ENCODE peak calls at places on chromosomes 4 and X, in six cellular contexts. E is transverse colon, K is endothelial cell of umbilical vein, H is uterus, V is Peyer's patch, P is heart left ventricle. L is an unnamed sample.

GRCh38 chr4:138182838-138183426 is 59.2 kb downstream of the SLC7A11 start:
- DNase-seq in E (no peak), V (no peak), P (no peak), H (no peak), K (peak; percentile 85), L (no peak)

GRCh38 chrX:17674611-17675010 is 62.7 kb upstream of the SCML1 start:
- DNase-seq in E (no peak), H (no peak), V (no peak), K (peak; percentile 31), P (no peak), L (no peak)

GRCh38 chrX:41265615-41266014 is 68.3 kb upstream of the DDX3X start:
- DNase-seq in E (peak; percentile 41), V (no peak), H (peak; percentile 55), P (no peak), K (no peak), L (no peak)

GRCh38 chr4:101349346-101350064 is 2.2 kb upstream of the PPP3CA start:
- DNase-seq in K (peak; percentile 56), P (peak; percentile 55), E (peak; percentile 51), H (peak; percentile 40), V (no peak), L (peak; percentile 60)

GRCh38 chrX:20372533-20372932 is 105.8 kb upstream of the RPS6KA3 start:
- DNase-seq in K (no peak), P (no peak), H (no peak), V (no peak), E (no peak), L (no peak)

GRCh38 chr4:104677122-104677521 is 182.4 kb upstream of the CXXC4 start:
- DNase-seq in H (no peak), K (no peak), V (no peak), E (peak; percentile 8), P (no peak), L (no peak)

GRCh38 chrX:72392816-72393800 is 87.4 kb upstream of the CITED1 start:
- DNase-seq in K (no peak), E (no peak), V (no peak), P (no peak), H (no peak), L (no peak)

GRCh38 chr4:24517676-24518075 is 66.7 kb downstream of the DHX15 start:
- DNase-seq in E (no peak), K (no peak), V (no peak), P (no peak), H (no peak), L (no peak)

GRCh38 chrX:129959493-129959832 is 23.0 kb upstream of the BCORL1 start:
- DNase-seq in E (peak; percentile 28), H (no peak), P (no peak), K (no peak), V (peak; percentile 55), L (no peak)

GRCh38 chrX:1525583-1526355 is 11.2 kb downstream of the P2RY8 start:
- DNase-seq in H (no peak), V (no peak), K (no peak), E (no peak), P (no peak), L (no peak)

GRCh38 chrX:97637289-97637688 is 753.6 kb downstream of the RPA4 start:
- DNase-seq in E (no peak), P (no peak), H (no peak), K (no peak), V (no peak), L (no peak)

GRCh38 chr4:110840221-110840654 is 217.4 kb upstream of the PITX2 start:
- DNase-seq in V (no peak), K (no peak), P (no peak), H (no peak), E (no peak), L (no peak)

GRCh38 chr4:48985976-48986653 is at the start of gene CWH43:
- DNase-seq in H (no peak), P (no peak), V (peak; percentile 48), E (peak; percentile 74), K (no peak), L (peak; percentile 48)

GRCh38 chr4:160044693-160045092 is 941.8 kb downstream of the RAPGEF2 start:
- DNase-seq in P (no peak), K (no peak), H (no peak), E (no peak), V (no peak), L (no peak)

GRCh38 chr4:145954924-145955339 is 16.3 kb upstream of the ZNF827 start:
- DNase-seq in E (no peak), K (peak; percentile 70), P (no peak), V (no peak), H (no peak), L (no peak)

GRCh38 chr4:109406337-109406931 is 27.2 kb upstream of the SEC24B start:
- DNase-seq in V (no peak), H (no peak), E (no peak), K (peak; percentile 75), P (no peak), L (no peak)

GRCh38 chr4:6172093-6172926 is 28.0 kb downstream of the JAKMIP1 start:
- DNase-seq in K (no peak), E (no peak), H (no peak), P (no peak), V (no peak), L (no peak)

GRCh38 chrX:97806238-97806637 is 922.5 kb downstream of the RPA4 start:
- DNase-seq in H (no peak), K (no peak), E (no peak), V (no peak), P (no peak), L (no peak)

GRCh38 chrX:22060952-22061351 is 28.8 kb downstream of the PHEX start:
- DNase-seq in H (no peak), P (no peak), K (no peak), E (no peak), V (no peak), L (no peak)

GRCh38 chr4:174273960-174274359 is 9.5 kb downstream of the FBXO8 start:
- DNase-seq in H (no peak), E (no peak), V (no peak), K (no peak), P (no peak), L (no peak)

GRCh38 chrX:22409418-22409817 is 136.7 kb downstream of the CBLL2 start:
- DNase-seq in H (no peak), K (no peak), P (no peak), V (no peak), E (no peak), L (no peak)

DNA sequence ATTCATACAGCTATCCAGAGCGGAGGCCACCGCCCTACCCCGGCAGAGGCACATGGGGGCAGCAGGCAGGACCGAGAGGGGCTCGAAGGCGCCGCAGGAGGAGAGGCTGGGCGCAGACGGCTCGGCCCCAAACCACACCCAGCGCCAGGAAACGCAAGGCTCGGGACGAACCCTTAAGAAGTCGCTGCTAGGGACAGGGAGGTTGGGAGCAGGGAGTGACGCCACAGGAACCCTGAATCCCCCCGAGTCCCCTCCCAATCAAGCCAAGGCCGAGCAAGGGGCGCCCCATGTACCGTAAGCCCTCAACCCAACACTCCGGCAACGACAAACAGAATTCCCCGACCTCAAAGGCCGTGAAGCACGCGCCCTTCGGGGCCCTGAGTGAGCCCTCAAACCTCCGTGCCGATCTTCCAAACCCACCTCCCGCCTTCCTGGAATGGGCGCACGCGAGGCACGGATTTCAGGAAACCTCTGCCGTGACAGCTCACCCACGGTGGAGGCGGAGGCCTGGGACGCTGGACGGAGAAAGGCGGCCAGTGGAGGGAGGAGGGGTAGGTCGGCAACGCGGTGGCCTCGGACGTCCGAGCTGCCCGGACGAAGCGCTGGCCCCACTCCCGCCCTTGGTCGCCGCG is 1.8 kb downstream of the ZFYVE28 start:
- DNase-seq in H (no peak), K (peak; percentile 41), P (no peak), V (peak; percentile 73), E (peak; percentile 68), L (no peak)
- H3K4me1 ChIP-seq in H (no peaks in the 10 kb centered on the region), K (peaks cover 50% of the 10 kb centered on the region), P (peaks cover 40% of the 10 kb centered on the region), V (no peaks in the 10 kb centered on the region), E (peaks cover 65% of the 10 kb centered on the region), L (peaks cover 15% of the 10 kb centered on the region)

DNA sequence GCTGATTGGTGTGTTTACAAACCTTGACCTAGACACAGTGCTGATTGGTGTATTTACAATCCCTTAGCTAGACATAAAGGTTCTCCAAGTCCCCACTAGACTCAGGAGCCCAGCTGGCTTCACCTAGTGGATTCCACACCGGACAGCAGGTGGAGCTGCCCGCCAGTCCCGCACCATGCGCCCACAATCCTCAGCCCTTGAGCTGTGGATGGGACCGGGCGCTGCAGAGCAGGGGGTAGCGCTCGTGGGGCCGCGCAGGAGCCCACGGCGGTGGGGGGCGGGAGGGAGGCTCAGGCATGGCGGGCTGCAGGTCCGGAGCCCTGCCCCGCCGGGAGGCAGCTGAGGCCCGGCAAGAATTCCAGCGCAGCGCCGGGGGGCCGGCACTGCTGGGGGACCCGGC is 30.7 kb downstream of the MEPE start:
- DNase-seq in H (no peak), K (no peak), V (no peak), P (no peak), E (no peak), L (no peak)
- H3K27ac ChIP-seq in H (no peak overlapping the region), K (no peak overlapping the region), V (no peak overlapping the region), P (no peak overlapping the region), E (no peak overlapping the region), L (no peak overlapping the region)

GRCh38 chrX:119941336-119941735 is 2.2 kb downstream of the NKAP start:
- DNase-seq in K (no peak), P (no peak), E (no peak), V (no peak), H (no peak), L (no peak)

GRCh38 chrX:119942831-119943184 is 743 bp downstream of the NKAP start:
- DNase-seq in E (no peak), K (no peak), H (no peak), P (no peak), V (no peak), L (no peak)

GRCh38 chrX:119945481-119945880 is 1.9 kb upstream of the NKAP start:
- DNase-seq in V (no peak), P (no peak), H (no peak), E (no peak), K (no peak), L (no peak)

GRCh38 chrX:119942173-119942819 is 1.3 kb downstream of the NKAP start:
- DNase-seq in P (no peak), E (no peak), K (no peak), V (no peak), H (no peak), L (no peak)

DNA sequence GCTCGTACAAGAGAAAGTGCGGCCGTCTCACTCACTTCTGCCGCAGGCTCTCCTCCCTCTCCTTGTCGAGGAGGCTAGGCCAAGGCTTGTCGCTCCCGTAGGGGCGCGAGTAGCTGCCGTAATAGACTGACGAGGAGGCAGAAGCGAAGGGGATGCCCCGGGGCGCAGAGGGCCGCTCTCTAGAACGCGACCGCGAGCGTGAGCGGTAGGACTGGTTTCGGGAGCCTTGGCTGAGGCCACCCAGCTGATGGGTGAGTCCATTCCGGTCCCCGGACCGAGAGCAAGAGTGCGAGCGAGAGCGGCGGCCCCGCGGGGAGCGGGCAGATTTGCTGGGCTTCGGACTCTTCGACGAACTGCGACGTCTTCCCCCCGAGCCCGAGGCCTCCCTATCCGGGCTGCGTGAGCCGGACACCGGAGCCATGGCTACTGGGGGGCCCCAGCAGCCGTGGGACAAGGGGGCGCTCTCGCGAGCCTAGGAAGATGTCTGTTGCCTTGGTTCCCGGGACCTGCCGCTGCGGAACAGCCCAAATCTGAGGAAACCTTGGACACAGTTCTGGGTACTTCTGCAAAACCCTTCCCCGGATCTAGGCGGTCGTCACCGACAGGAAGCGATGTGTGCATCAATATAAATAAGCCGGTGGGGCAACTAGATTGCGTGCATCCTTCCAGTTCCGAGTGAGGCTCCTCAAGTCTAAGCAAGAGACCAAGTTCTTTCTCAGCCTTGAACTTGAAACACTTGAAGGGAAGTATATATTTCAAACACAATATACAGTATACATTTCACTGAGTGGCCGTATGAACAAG is at the start of gene NKAP:
- DNase-seq in E (peak; percentile 84), P (peak; percentile 80), V (peak; percentile 72), H (peak; percentile 80), K (peak; percentile 93), L (peak; percentile 65)
- TF ChIP-seq POLR2A in E (peak; percentile 49), P (peak; percentile 40), V (no peak), H (no peak), K (peak; percentile 43), L (peak; percentile 48)

GRCh38 chrX:2705461-2705860 is 14.4 kb downstream of the CD99 start:
- DNase-seq in K (no peak), P (no peak), E (no peak), H (no peak), V (no peak), L (no peak)
- H3K4me1 ChIP-seq in K (peaks cover 75% of the 10 kb centered on the region), P (peaks cover 87% of the 10 kb centered on the region), E (peaks cover 88% of the 10 kb centered on the region), H (no peaks in the 10 kb centered on the region), V (peaks cover 3% of the 10 kb centered on the region), L (peaks cover 3% of the 10 kb centered on the region)

L was measured in right lobe of liver.